ENCODE peak calls at places on chromosomes 16 and 17, in six cellular contexts. D is ascending aorta, U is PC-3, G is H1, A is BE2C, N is HepG2. H is an unnamed sample. For H3K4me1, the result is how much of the 10 kb centered on the place peaks cover.

GRCh38 chr16:16084874-16085273 is 135.5 kb downstream of the ABCC1 start:
- DNase-seq in D (no peak), G (no peak), U (no peak), N (no peak), A (no peak), H (no peak)

GRCh38 chr16:11677451-11677951 is 9.2 kb downstream of the SNN start:
- DNase-seq in G (no peak), U (no peak), D (no peak), A (no peak), N (no peak), H (no peak)

GRCh38 chr16:35753559-35754390 is 2294.4 kb downstream of the TP53TG3F start:
- DNase-seq in D (no peak), A (no peak), N (no peak), G (no peak), U (no peak), H (no peak)

GRCh38 chr17:67245694-67246397 is 850 bp upstream of the HELZ start:
- DNase-seq in U (peak), A (peak), G (no peak), N (peak), D (no peak), H (no peak)

GRCh38 chr17:75390982-75391381 is 14.5 kb downstream of the GRB2 start:
- DNase-seq in A (no peak), U (no peak), G (no peak), D (no peak), N (no peak), H (no peak)

GRCh38 chr17:78039581-78039980 is 81.1 kb downstream of the TNRC6C start:
- DNase-seq in U (no peak), A (no peak), G (no peak), N (no peak), D (no peak), H (no peak)

GRCh38 chr17:68326681-68327080 is 35.4 kb downstream of the ARSG start:
- DNase-seq in N (no peak), A (no peak), G (no peak), D (no peak), U (no peak), H (no peak)

GRCh38 chr17:81558115-81558468 is 5.9 kb upstream of the FAAP100 start:
- DNase-seq in U (no peak), A (no peak), D (no peak), N (no peak), G (no peak), H (no peak)

GRCh38 chr16:17768257-17768656 is 297.5 kb upstream of the XYLT1 start:
- DNase-seq in G (no peak), D (no peak), U (no peak), A (no peak), N (no peak), H (peak)

GRCh38 chr16:55572439-55572838 is 6.0 kb downstream of the CAPNS2 start:
- DNase-seq in U (no peak), A (no peak), G (no peak), N (no peak), D (no peak), H (no peak)

DNA sequence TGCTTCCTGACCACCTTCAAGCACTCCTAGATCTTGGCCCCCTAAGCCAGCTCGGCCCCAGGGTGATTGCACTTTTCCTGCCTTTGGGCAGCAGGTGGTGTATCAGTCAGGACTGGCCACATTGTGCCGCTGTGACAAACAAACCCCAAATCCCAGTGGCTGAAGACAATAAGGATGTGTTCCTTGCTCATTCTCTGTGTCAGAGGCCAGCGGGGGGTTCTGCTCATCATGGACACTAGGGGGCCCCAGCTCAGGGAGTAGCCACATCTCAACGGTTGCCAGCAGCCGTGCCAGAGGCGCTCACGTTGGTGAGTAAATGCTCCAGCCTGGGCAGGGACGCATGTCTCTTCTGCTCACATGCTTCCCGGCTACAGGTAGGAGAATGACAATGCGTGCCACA is 60.4 kb downstream of the ZDHHC7 start:
- DNase-seq in N (peak), U (peak), D (no peak), G (no peak), A (peak), H (no peak)
- TF ChIP-seq CTCF in N (peak), U (peak), D (no peak), G (peak), A (peak), H (peak)

DNA sequence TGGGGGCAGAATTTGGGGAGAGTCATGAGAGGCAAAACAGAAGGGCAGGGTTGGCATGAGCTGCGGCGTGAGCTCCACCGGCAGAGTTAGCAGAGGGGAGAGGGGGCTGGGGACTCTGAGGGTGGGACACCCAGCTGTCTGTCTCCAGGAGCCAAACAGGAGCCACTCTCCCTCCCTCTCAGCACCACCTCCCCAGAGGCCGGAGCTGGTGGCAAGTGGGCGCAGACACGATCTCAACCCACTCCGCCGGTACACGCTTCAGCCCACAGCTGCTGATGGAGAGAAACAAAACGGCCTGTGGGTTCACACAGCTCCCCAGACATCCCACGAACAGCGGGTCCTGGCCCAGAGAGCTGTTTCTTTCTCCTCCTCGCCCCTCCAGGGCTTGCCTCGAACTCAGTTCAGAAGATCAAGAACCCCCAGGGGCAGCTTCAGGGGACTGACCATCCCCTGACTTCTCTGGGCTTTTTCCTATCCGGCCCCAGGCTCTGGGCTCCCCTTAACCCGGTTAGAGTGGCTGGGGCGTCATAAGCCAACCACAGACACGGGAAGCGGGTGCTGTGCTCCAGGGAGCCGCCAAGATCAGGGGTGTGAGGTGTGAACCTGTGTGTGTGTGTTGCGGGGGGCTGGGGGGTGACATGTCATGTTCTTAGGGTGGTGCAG is 7.6 kb downstream of the RHBDF2 start:
- DNase-seq in N (no peak), U (no peak), A (no peak), D (no peak), G (no peak), H (no peak)
- H3K4me1 ChIP-seq in N (half or more), U (under half), A (under half), D (under half), G (under half), H (under half)

DNA sequence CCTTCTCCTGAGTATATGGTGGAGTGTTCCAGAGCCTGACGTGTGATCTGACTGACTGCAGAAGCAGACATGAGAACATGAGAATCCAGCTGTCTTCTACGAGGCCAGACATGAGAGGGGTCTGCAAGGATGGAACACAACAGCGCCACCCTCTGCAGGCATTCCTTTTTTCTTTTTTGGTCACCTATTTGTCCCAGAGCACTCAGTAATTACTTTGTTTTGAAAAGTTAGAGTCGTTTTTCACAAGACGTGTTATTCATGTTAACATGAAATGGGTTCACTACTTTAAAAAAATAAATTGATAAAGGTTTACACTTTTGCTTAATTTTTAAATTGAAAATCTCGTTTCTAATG is 43.8 kb upstream of the ATP2A3 start:
- DNase-seq in U (no peak), A (no peak), N (no peak), G (no peak), D (no peak), H (no peak)
- TF ChIP-seq CTCF in U (peak), A (peak), N (no peak), G (peak), D (no peak), H (peak)

GRCh38 chr17:17845046-17845775 is 8.4 kb upstream of the SREBF1 start:
- DNase-seq in D (no peak), U (no peak), A (no peak), N (no peak), G (no peak), H (no peak)
- H3K4me1 ChIP-seq in D (under half), U (under half), A (under half), N (half or more), G (under half), H (under half)